ENCODE peak calls at places on chromosomes 3 and 15, in ten cellular contexts. U is progenitor cell of endocrine pancreas, R is astrocyte of the cerebellum, X is HepG2, A is right atrium auricular region, Z is AG09319, F is bronchial epithelial cell, G is type B pancreatic cell, J is suprapubic skin, M is esophagus muscularis mucosa. S is an unnamed sample.
A peak's percentile ranks its signal among the peaks of the same experiment; 100 is the strongest.

GRCh38 chr3:4732974-4733373 is 239.8 kb downstream of the ITPR1 start:
- DNase-seq in A (no peak), Z (no peak), R (no peak), U (no peak), F (no peak), J (no peak), M (no peak), G (no peak), X (no peak), S (no peak)

GRCh38 chr15:89161666-89162065 is 59.7 kb downstream of the RLBP1 start:
- DNase-seq in X (peak; percentile 44), Z (no peak), G (no peak), U (no peak), A (peak; percentile 34), R (no peak), M (no peak), J (no peak), F (no peak), S (no peak)

GRCh38 chr15:94524565-94524964 is 293.2 kb downstream of the MCTP2 start:
- DNase-seq in M (no peak), F (peak; percentile 78), G (no peak), R (no peak), X (no peak), A (no peak), J (no peak), Z (no peak), U (no peak), S (no peak)

GRCh38 chr3:149086232-149086988 is at the start of gene HLTF:
- DNase-seq in Z (peak; percentile 95), U (peak; percentile 88), G (peak; percentile 93), J (peak; percentile 94), X (peak; percentile 92), A (peak; percentile 94), F (peak; percentile 92), M (peak; percentile 97), R (peak; percentile 93), S (peak; percentile 98)

GRCh38 chr3:88235102-88235501 is 85.3 kb downstream of the C3orf38 start:
- DNase-seq in F (peak; percentile 23), R (peak; percentile 18), G (no peak), U (no peak), J (no peak), A (no peak), Z (no peak), M (no peak), X (no peak), S (no peak)

GRCh38 chr3:14915636-14916222 is 31.7 kb upstream of the NR2C2 start:
- DNase-seq in R (no peak), U (no peak), A (no peak), G (no peak), Z (no peak), F (peak; percentile 5), J (peak; percentile 40), X (no peak), M (no peak), S (peak; percentile 64)

GRCh38 chr15:22895465-22896190 is 57.2 kb downstream of the NIPA2 start:
- DNase-seq in U (no peak), Z (no peak), R (no peak), X (no peak), A (no peak), J (no peak), F (peak; percentile 96), G (no peak), M (no peak), S (no peak)

GRCh38 chr3:191966556-191966955 is 505.6 kb downstream of the PYDC2 start:
- DNase-seq in A (no peak), R (no peak), U (no peak), Z (no peak), F (no peak), X (no peak), J (no peak), M (no peak), G (no peak), S (no peak)

GRCh38 chr15:74406992-74407705 is 26.6 kb downstream of the SEMA7A start:
- DNase-seq in Z (peak; percentile 64), M (no peak), F (peak; percentile 84), J (no peak), G (no peak), A (no peak), R (peak; percentile 74), X (peak; percentile 22), U (no peak), S (peak; percentile 88)

GRCh38 chr3:127768346-127769008 is 53.8 kb downstream of the MGLL start:
- DNase-seq in A (peak; percentile 77), J (no peak), G (no peak), Z (peak; percentile 80), M (no peak), U (no peak), F (peak; percentile 95), R (no peak), X (no peak), S (no peak)

GRCh38 chr3:157274644-157275137 is 114.7 kb upstream of the CCNL1 start:
- DNase-seq in F (peak; percentile 88), J (no peak), G (no peak), Z (no peak), U (no peak), M (no peak), X (no peak), A (no peak), R (no peak), S (no peak)

GRCh38 chr3:30292192-30292893 is 314.1 kb upstream of the TGFBR2 start:
- DNase-seq in F (peak; percentile 83), M (no peak), A (no peak), J (no peak), Z (no peak), X (peak; percentile 65), R (no peak), U (no peak), G (no peak), S (no peak)

GRCh38 chr3:46065294-46065705 is 38.0 kb upstream of the XCR1 start:
- DNase-seq in R (no peak), Z (no peak), F (peak; percentile 62), A (no peak), X (no peak), M (no peak), U (no peak), J (no peak), G (no peak), S (no peak)

GRCh38 chr3:196569003-196569516 is 600 bp downstream of the FBXO45 start:
- DNase-seq in M (peak; percentile 91), J (peak; percentile 67), F (peak; percentile 47), X (peak; percentile 14), Z (no peak), A (no peak), R (no peak), U (peak; percentile 42), G (peak; percentile 69), S (no peak)

GRCh38 chr15:74320358-74321247 is 46.8 kb downstream of the CYP11A1 start:
- DNase-seq in G (no peak), F (no peak), J (no peak), U (no peak), Z (no peak), R (no peak), X (peak; percentile 43), A (peak; percentile 67), M (no peak), S (no peak)

GRCh38 chr3:71150293-71150954 is 433.1 kb downstream of the FOXP1 start:
- DNase-seq in A (no peak), Z (no peak), G (no peak), M (no peak), R (no peak), U (no peak), F (peak; percentile 50), J (no peak), X (no peak), S (no peak)

GRCh38 chr3:96776818-96777217 is 37.6 kb upstream of the EPHA6 start:
- DNase-seq in X (no peak), M (no peak), R (no peak), G (no peak), F (no peak), Z (no peak), U (no peak), J (no peak), A (no peak), S (no peak)

DNA sequence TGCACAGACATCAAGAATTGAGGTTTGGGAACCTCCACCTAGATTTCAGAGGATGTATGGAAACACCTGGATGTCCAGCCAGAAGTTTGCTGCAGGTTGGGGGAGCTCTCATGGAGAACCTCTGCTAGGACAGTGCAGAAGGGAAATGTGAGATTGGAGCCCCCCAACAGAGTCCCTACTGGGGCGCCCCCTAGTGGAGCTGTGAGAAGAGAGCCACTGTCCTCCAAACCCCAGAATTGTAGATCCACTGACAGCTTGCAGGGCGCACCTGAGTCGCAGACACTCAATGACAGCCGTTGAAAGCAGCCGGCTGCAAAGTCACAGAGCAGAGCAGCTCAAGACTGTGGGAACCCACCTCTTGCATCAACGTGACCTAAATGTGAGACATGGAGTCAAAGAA is 34.6 kb upstream of the EPHA6 start:
- DNase-seq in G (no peak), R (no peak), F (no peak), A (no peak), M (no peak), X (no peak), Z (no peak), J (no peak), U (no peak), S (no peak)
- TF ChIP-seq CTCF in G (peak; percentile 40), R (no peak), F (no peak), A (no peak), M (no peak), X (peak; percentile 18), Z (no peak), J (no peak), U (no peak), S (peak; percentile 8)

GRCh38 chr3:107946700-107947099 is 144.1 kb downstream of the CD47 start:
- DNase-seq in F (no peak), Z (no peak), R (no peak), U (no peak), A (no peak), X (no peak), G (no peak), M (no peak), J (no peak), S (no peak)
- TF ChIP-seq CTCF in F (no peak), Z (no peak), R (no peak), U (no peak), A (no peak), X (no peak), G (no peak), M (no peak), J (no peak), S (no peak)

GRCh38 chr3:36792342-36792741 is 28.0 kb upstream of the DCLK3 start:
- DNase-seq in U (peak; percentile 14), R (no peak), Z (no peak), X (peak; percentile 30), M (peak; percentile 45), J (no peak), A (no peak), G (no peak), F (peak; percentile 47), S (no peak)
- TF ChIP-seq CTCF in U (peak; percentile 56), R (peak; percentile 57), Z (peak; percentile 38), X (peak; percentile 62), M (no peak), J (no peak), A (peak; percentile 45), G (peak; percentile 66), F (peak; percentile 56), S (peak; percentile 39)

DNA sequence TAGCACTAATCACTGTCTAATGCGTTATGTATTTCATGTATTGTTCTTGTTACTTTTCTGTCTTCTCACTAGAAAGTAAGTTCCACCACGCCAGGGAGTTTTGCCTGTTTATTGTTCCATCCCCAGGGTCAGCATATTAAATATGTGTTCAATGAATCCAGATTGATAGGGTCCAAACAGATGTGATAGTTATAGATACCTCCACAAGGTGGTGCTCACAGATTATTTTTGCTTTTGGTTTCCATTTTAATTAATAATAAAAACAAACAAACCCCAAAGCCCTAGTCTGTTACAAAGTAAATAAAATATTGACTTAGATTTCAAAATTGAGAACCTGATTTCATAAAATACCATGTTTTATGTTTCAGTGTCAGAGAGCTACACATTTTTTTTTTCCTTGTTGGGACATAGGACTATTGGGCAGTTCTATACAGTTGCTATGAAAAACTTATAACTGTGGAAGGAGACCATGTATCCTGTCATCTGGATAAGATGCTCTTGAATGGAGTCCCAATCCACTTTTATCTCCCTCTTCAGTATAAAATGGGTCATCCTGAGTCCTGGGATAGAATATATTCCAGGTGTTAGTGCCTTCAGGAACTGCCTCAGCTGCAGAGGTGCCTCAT is 12.4 kb downstream of the OTOL1 start:
- DNase-seq in Z (no peak), M (no peak), J (no peak), A (no peak), G (no peak), F (peak; percentile 16), U (no peak), R (peak; percentile 3), X (no peak), S (no peak)
- TF ChIP-seq CTCF in Z (peak; percentile 18), M (no peak), J (no peak), A (peak; percentile 48), G (peak; percentile 76), F (peak; percentile 27), U (peak; percentile 48), R (no peak), X (peak; percentile 12), S (peak; percentile 46)

S was measured in osteocyte.